ENCODE peak calls at places on chromosome 12, in seven cellular contexts. U, W, R, A, Y, M and F are unnamed samples.

GRCh38 chr12:55443776-55444175 is at the start of gene OR6C2:
- DNase-seq in U (no peak), A (no peak), R (no peak), M (no peak), W (no peak), Y (no peak), F (no peak)

GRCh38 chr12:52093346-52093745 is 13.8 kb downstream of the SMIM41 start:
- DNase-seq in W (no peak), U (no peak), R (no peak), M (no peak), A (no peak), Y (no peak), F (no peak)

GRCh38 chr12:63163542-63163941 is 12.5 kb upstream of the AVPR1A start:
- DNase-seq in U (no peak), R (no peak), M (no peak), W (no peak), Y (no peak), A (no peak), F (no peak)

GRCh38 chr12:122336015-122336946 is 70.0 kb upstream of the VPS33A start:
- DNase-seq in A (peak; percentile 40), W (no peak), U (no peak), Y (no peak), M (peak; percentile 35), R (no peak), F (peak; percentile 67)

GRCh38 chr12:77001181-77001758 is 64.1 kb downstream of the E2F7 start:
- DNase-seq in A (no peak), U (no peak), M (no peak), R (no peak), W (no peak), Y (no peak), F (no peak)

GRCh38 chr12:105079011-105079570 is 5.2 kb downstream of the ALDH1L2 start:
- DNase-seq in M (no peak), Y (no peak), A (no peak), R (no peak), U (no peak), W (no peak), F (no peak)

GRCh38 chr12:131273291-131273845 is 319.7 kb downstream of the ADGRD1 start:
- DNase-seq in Y (no peak), R (no peak), A (no peak), U (no peak), W (no peak), M (no peak), F (no peak)

GRCh38 chr12:105640780-105641179 is 310.3 kb downstream of the C12orf75 start:
- DNase-seq in M (no peak), U (no peak), A (no peak), R (no peak), Y (no peak), W (no peak), F (no peak)

GRCh38 chr12:24718641-24719040 is 230.3 kb downstream of the BCAT1 start:
- DNase-seq in U (no peak), A (no peak), Y (no peak), R (no peak), W (no peak), M (no peak), F (no peak)

GRCh38 chr12:17489452-17489851 is 600.5 kb downstream of the RERGL start:
- DNase-seq in R (no peak), W (no peak), M (no peak), U (no peak), A (no peak), Y (no peak), F (no peak)

GRCh38 chr12:68538722-68539614 is 71.7 kb upstream of the RAP1B start:
- DNase-seq in R (no peak), W (no peak), A (peak; percentile 90), M (peak; percentile 59), U (peak; percentile 11), Y (no peak), F (no peak)

GRCh38 chr12:95073698-95074520 is 491 bp upstream of the NR2C1 start:
- DNase-seq in A (no peak), M (no peak), R (no peak), W (no peak), Y (no peak), U (no peak), F (no peak)

GRCh38 chr12:47408171-47408871 is 297.5 kb downstream of the RPAP3 start:
- DNase-seq in W (no peak), U (no peak), A (no peak), Y (no peak), M (no peak), R (no peak), F (peak; percentile 74)

GRCh38 chr12:47741340-47741703 is 16.0 kb upstream of the ENDOU start:
- DNase-seq in U (peak; percentile 97), A (no peak), R (no peak), Y (no peak), M (peak; percentile 84), W (peak; percentile 40), F (peak; percentile 87)

GRCh38 chr12:34398366-34398705 is 376.0 kb downstream of the ALG10 start:
- DNase-seq in W (peak; percentile 2), M (no peak), R (peak; percentile 8), Y (no peak), A (no peak), U (no peak), F (peak; percentile 23)

GRCh38 chr12:5499566-5500325 is 67.8 kb downstream of the NTF3 start:
- DNase-seq in U (no peak), W (no peak), A (no peak), Y (peak; percentile 95), R (no peak), M (no peak), F (peak; percentile 71)

GRCh38 chr12:26298785-26299621 is 103.6 kb downstream of the SSPN start:
- DNase-seq in R (no peak), M (no peak), W (no peak), Y (no peak), A (peak; percentile 80), U (peak; percentile 83), F (no peak)

GRCh38 chr12:52186135-52186840 is 5.5 kb downstream of the KRT80 start:
- DNase-seq in U (no peak), Y (no peak), R (no peak), A (peak; percentile 82), W (no peak), M (no peak), F (no peak)

GRCh38 chr12:112170376-112170775 is 45.0 kb downstream of the TRAFD1 start:
- DNase-seq in R (no peak), A (peak; percentile 22), U (no peak), W (no peak), M (no peak), Y (no peak), F (no peak)